ENCODE peak calls at places on chromosomes 11 and 22, in seven cellular contexts. J is heart left ventricle; Z is CD4-positive, alpha-beta T cell; D is A673; Q is body of pancreas; T is heart right ventricle; A is fibroblast of lung. F is an unnamed sample.
A peak's percentile ranks its signal among the peaks of the same experiment; 100 is the strongest.

GRCh38 chr11:10114593-10115404 is 179.2 kb downstream of the SBF2 start:
- DNase-seq in J (no peak), Z (no peak), D (no peak), Q (no peak), T (no peak), A (no peak), F (no peak)

GRCh38 chr11:125874556-125875124 is 12.8 kb upstream of the HYLS1 start:
- DNase-seq in J (no peak), Z (no peak), D (peak; percentile 87), Q (peak; percentile 65), T (peak; percentile 67), A (peak; percentile 80), F (peak; percentile 61)

GRCh38 chr11:121687961-121688566 is 235.3 kb upstream of the SORL1-AS1 start:
- DNase-seq in J (no peak), Z (no peak), D (no peak), Q (no peak), T (no peak), A (peak; percentile 59), F (no peak)

GRCh38 chr11:33521384-33521783 is 179.2 kb downstream of the C11orf91 start:
- DNase-seq in J (no peak), Z (no peak), D (no peak), Q (no peak), T (no peak), A (no peak), F (no peak)

GRCh38 chr11:17686185-17686980 is 33.0 kb upstream of the MYOD1 start:
- DNase-seq in J (no peak), Z (no peak), D (no peak), Q (no peak), T (no peak), A (no peak), F (no peak)

GRCh38 chr11:22521226-22521625 is 104.4 kb downstream of the FANCF start:
- DNase-seq in J (no peak), Z (no peak), D (peak; percentile 4), Q (no peak), T (no peak), A (peak; percentile 1), F (peak; percentile 54)

GRCh38 chr22:44259366-44260215 is 53.2 kb downstream of the SHISAL1 start:
- DNase-seq in J (no peak), Z (no peak), D (no peak), Q (no peak), T (no peak), A (no peak), F (no peak)

GRCh38 chr11:13183094-13183825 is 94.3 kb upstream of the BMAL1 start:
- DNase-seq in J (no peak), Z (no peak), D (peak; percentile 44), Q (no peak), T (no peak), A (peak; percentile 61), F (peak; percentile 39)

GRCh38 chr11:88357323-88358039 is 19.9 kb upstream of the CTSC start:
- DNase-seq in J (no peak), Z (no peak), D (peak; percentile 42), Q (no peak), T (no peak), A (peak; percentile 40), F (no peak)

GRCh38 chr11:68128682-68129327 is 7.6 kb upstream of the CHKA start:
- DNase-seq in J (peak; percentile 71), Z (no peak), D (no peak), Q (peak; percentile 99), T (peak; percentile 61), A (peak; percentile 68), F (no peak)

GRCh38 chr11:60777572-60777971 is 7.6 kb upstream of the MS4A10 start:
- DNase-seq in J (no peak), Z (no peak), D (peak; percentile 51), Q (peak; percentile 35), T (peak; percentile 44), A (peak; percentile 50), F (peak; percentile 22)

GRCh38 chr22:38751422-38752346 is 4.1 kb downstream of the SUN2 start:
- DNase-seq in J (peak; percentile 84), Z (peak; percentile 61), D (no peak), Q (peak; percentile 41), T (no peak), A (no peak), F (peak; percentile 50)

GRCh38 chr11:87179621-87180020 is 141.9 kb downstream of the TMEM135 start:
- DNase-seq in J (no peak), Z (no peak), D (no peak), Q (no peak), T (no peak), A (no peak), F (no peak)

GRCh38 chr11:3080733-3081385 is 23.6 kb upstream of the CARS1 start:
- DNase-seq in J (no peak), Z (no peak), D (no peak), Q (no peak), T (no peak), A (no peak), F (no peak)

GRCh38 chr11:119066481-119066880 is 1.1 kb upstream of the VPS11 start:
- DNase-seq in J (no peak), Z (no peak), D (no peak), Q (no peak), T (no peak), A (no peak), F (no peak)

GRCh38 chr22:22348127-22348814 is 103.7 kb downstream of the VPREB1 start:
- DNase-seq in J (no peak), Z (no peak), D (peak; percentile 24), Q (no peak), T (no peak), A (no peak), F (no peak)

GRCh38 chr11:20024172-20024935 is 135.9 kb downstream of the DBX1 start:
- DNase-seq in J (no peak), Z (no peak), D (no peak), Q (no peak), T (no peak), A (no peak), F (no peak)

GRCh38 chr22:37669586-37669985 is 5.8 kb upstream of the LGALS1 start:
- DNase-seq in J (no peak), Z (no peak), D (no peak), Q (no peak), T (no peak), A (peak; percentile 25), F (no peak)

GRCh38 chr11:115117931-115118479 is 386.2 kb downstream of the CADM1 start:
- DNase-seq in J (no peak), Z (no peak), D (no peak), Q (no peak), T (no peak), A (no peak), F (no peak)

GRCh38 chr11:114183041-114183511 is 113.1 kb upstream of the NNMT start:
- DNase-seq in J (no peak), Z (peak; percentile 47), D (no peak), Q (peak; percentile 42), T (no peak), A (no peak), F (no peak)

GRCh38 chr22:47589271-47590250 is 827.1 kb downstream of the TBC1D22A start:
- DNase-seq in J (no peak), Z (no peak), D (no peak), Q (no peak), T (no peak), A (no peak), F (no peak)

DNA sequence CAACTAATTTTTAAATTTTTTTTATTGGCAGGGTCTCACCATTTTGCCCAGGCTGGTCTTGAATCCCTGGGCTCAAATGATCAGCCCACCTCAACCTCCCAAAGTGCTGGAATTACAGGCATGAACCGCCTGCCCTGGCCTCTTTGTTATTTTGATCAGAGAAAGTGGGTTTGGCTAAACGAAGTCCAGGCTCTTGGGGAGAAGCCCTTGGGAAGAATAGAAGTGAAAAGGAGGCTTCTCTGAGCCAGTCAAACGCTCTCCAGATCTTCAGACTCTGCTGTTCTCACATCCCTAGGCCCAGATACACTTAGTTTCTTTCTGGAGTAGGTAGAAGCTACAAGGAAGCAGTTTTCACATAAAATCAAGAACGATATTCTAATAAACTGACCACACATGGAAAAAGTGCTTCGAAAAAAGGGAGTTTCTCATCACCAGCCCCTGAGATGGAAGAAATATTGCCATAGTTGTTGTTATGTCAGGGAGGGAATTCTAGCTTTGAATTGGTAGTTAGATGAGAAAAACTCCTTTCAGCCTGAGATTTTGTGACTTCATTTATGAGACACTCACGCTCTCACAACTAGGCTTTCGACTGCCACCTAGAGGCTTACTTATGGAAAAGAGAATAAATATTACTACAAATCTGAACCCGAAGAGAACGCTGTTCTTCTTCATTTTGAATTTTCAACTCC is 41.7 kb upstream of the AQP11 start:
- DNase-seq in J (no peak), Z (no peak), D (peak; percentile 77), Q (peak; percentile 49), T (peak; percentile 41), A (peak; percentile 82), F (peak; percentile 41)
- H3K27ac ChIP-seq in J (no peak overlapping the region), Z (no peak overlapping the region), D (no peak overlapping the region), Q (no peak overlapping the region), T (no peak overlapping the region), A (no peak overlapping the region), F (no peak overlapping the region)

DNA sequence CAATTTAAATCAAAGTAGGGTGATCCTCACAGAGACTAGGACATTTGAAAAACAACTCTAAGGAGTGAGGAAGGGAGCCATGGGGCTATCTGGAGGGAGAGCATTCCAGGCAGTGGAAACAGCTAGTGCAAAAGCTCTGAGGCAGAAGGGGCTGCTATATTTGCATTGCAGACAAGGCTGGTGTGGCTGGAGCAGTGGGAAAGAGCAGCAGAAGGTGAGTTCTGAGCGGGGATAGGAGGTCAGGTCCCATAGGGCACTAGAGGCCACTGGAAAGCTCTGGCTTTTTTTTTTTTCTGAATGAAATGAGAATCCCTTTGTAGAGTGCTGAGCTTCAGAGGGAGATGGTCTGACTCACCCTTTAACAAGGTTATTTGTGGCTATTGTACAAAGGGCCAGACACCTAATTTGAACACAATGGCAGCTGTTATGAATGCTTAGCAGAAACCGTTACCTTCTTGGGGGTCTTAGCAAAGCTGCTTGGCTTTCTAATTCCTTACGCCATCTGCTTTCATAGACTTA is 291.6 kb downstream of the BUD13 start:
- DNase-seq in J (no peak), Z (no peak), D (no peak), Q (no peak), T (no peak), A (no peak), F (no peak)
- TF ChIP-seq CTCF in J (no peak), Z (no peak), D (no peak), Q (no peak), T (no peak), A (no peak), F (no peak)

GRCh38 chr22:41028841-41029240 is 63.6 kb upstream of the EP300 start:
- DNase-seq in J (no peak), Z (no peak), D (no peak), Q (no peak), T (no peak), A (peak; percentile 95), F (peak; percentile 59)
- H3K27ac ChIP-seq in J (no peak overlapping the region), Z (no peak overlapping the region), D (no peak overlapping the region), Q (no peak overlapping the region), T (no peak overlapping the region), A (no peak overlapping the region), F (no peak overlapping the region)

DNA sequence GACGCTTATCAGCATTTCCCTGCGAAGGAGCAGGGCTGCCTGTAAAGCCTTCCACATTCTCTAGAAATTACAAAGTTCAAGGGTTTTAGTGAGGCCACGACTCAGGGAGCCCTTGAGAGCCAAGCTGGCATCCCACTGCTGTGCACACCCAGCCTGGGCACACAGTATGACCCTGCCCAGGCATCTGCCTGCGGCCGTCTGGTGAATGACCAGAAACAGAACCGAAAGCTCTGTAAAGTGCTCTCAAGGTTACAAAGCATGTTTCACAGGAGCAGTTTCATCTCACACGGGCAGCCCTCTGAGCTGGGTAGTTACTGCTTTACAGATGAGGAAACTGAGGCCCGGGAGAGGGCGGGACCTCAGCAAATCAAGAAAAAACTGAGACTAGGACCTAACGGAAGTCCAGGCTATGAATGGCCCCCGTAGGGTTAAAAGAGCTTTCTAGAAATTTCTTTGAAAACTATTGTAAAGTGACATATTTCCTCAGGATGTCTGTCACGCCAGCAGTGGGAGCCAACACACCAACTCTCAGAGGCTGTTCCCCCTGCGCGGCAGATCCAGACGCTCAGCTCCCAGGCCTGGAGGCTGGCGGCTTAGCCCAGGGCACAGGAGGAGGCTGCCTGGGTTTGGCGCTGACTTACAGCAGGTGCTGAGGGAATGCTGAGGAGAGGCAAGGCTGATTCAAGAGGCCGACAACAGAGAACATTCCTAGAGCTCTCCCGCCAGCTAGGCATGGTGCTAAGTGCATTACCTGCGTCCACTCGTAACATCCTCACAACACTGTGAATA is 7.7 kb upstream of the TCF20 start:
- DNase-seq in J (no peak), Z (no peak), D (peak; percentile 60), Q (no peak), T (no peak), A (peak; percentile 11), F (peak; percentile 5)
- TF ChIP-seq CTCF in J (no peak), Z (peak; percentile 24), D (peak; percentile 48), Q (no peak), T (peak; percentile 37), A (peak; percentile 32), F (no peak)

F was measured in RWPE1.